ENCODE peak calls at places on chromosomes 5 and 9, in eight cellular contexts. U, K, G, D, X, C, B and W are unnamed samples.
A peak's percentile ranks its signal among the peaks of the same experiment; 100 is the strongest.

GRCh38 chr9:37747271-37747753 is 6.3 kb upstream of the TRMT10B start:
- DNase-seq in U (peak; percentile 72), K (peak; percentile 65), G (no peak), D (no peak), X (peak; percentile 38), C (peak; percentile 82), B (peak; percentile 51), W (no peak)

GRCh38 chr5:81605299-81605698 is 145.6 kb downstream of the SSBP2 start:
- DNase-seq in U (no peak), K (no peak), G (no peak), D (no peak), X (no peak), C (no peak), B (no peak), W (no peak)

GRCh38 chr9:92607773-92608172 is 62.2 kb downstream of the IPPK start:
- DNase-seq in U (no peak), K (no peak), G (no peak), D (no peak), X (no peak), C (no peak), B (no peak), W (no peak)

GRCh38 chr5:9474241-9475002 is 71.5 kb downstream of the SEMA5A start:
- DNase-seq in U (no peak), K (no peak), G (no peak), D (no peak), X (no peak), C (no peak), B (no peak), W (no peak)

GRCh38 chr9:79610019-79610760 is 38.4 kb downstream of the TLE4 start:
- DNase-seq in U (no peak), K (no peak), G (no peak), D (no peak), X (no peak), C (no peak), B (no peak), W (no peak)

GRCh38 chr9:128920381-128921058 is at the start of gene PHYHD1:
- DNase-seq in U (no peak), K (no peak), G (no peak), D (peak; percentile 54), X (peak; percentile 64), C (no peak), B (peak; percentile 76), W (peak; percentile 77)

GRCh38 chr9:86859966-86860365 is 87.3 kb downstream of the GAS1 start:
- DNase-seq in U (no peak), K (no peak), G (no peak), D (no peak), X (no peak), C (peak; percentile 8), B (no peak), W (no peak)

GRCh38 chr5:19837536-19838179 is 150.3 kb downstream of the CDH18 start:
- DNase-seq in U (no peak), K (no peak), G (no peak), D (no peak), X (no peak), C (no peak), B (no peak), W (no peak)

GRCh38 chr5:95238560-95239325 is 46.2 kb downstream of the MCTP1 start:
- DNase-seq in U (peak; percentile 6), K (no peak), G (no peak), D (no peak), X (no peak), C (no peak), B (no peak), W (no peak)

GRCh38 chr9:116000748-116001329 is 152.8 kb upstream of the PAPPA start:
- DNase-seq in U (peak; percentile 60), K (no peak), G (no peak), D (no peak), X (no peak), C (peak; percentile 73), B (no peak), W (no peak)

GRCh38 chr5:118115791-118116190 is 872.6 kb downstream of the DTWD2 start:
- DNase-seq in U (no peak), K (no peak), G (no peak), D (no peak), X (no peak), C (no peak), B (no peak), W (no peak)

GRCh38 chr5:147483961-147484707 is 25.7 kb downstream of the DPYSL3 start:
- DNase-seq in U (peak; percentile 73), K (peak; percentile 51), G (peak; percentile 75), D (peak; percentile 49), X (peak; percentile 87), C (no peak), B (peak; percentile 49), W (peak; percentile 24)
- H3K4me1 ChIP-seq in U (peaks cover 4% of the 10 kb centered on the region), K (peaks cover 2% of the 10 kb centered on the region), G (peaks cover 11% of the 10 kb centered on the region), D (no peaks in the 10 kb centered on the region), X (peaks cover 18% of the 10 kb centered on the region), C (peaks cover 71% of the 10 kb centered on the region), B (peaks cover 1% of the 10 kb centered on the region), W (peaks cover 54% of the 10 kb centered on the region)

GRCh38 chr5:175729829-175730277 is 72.0 kb downstream of the HRH2 start:
- DNase-seq in U (peak; percentile 93), K (peak; percentile 94), G (peak; percentile 96), D (peak; percentile 69), X (peak; percentile 93), C (peak; percentile 98), B (peak; percentile 93), W (peak; percentile 51)
- TF ChIP-seq CTCF in U (peak; percentile 99), K (peak; percentile 80), G (peak; percentile 98), D (peak; percentile 86), X (peak; percentile 95), C (peak; percentile 100), B (peak; percentile 94), W (peak; percentile 86)

GRCh38 chr9:113592806-113593575 is 129.5 kb downstream of the RGS3 start:
- DNase-seq in U (no peak), K (no peak), G (no peak), D (no peak), X (no peak), C (no peak), B (no peak), W (no peak)
- H3K4me1 ChIP-seq in U (peaks cover 21% of the 10 kb centered on the region), K (no peaks in the 10 kb centered on the region), G (peaks cover 44% of the 10 kb centered on the region), D (no peaks in the 10 kb centered on the region), X (peaks cover 8% of the 10 kb centered on the region), C (peaks cover 20% of the 10 kb centered on the region), B (peaks cover 30% of the 10 kb centered on the region), W (peaks cover 81% of the 10 kb centered on the region)

DNA sequence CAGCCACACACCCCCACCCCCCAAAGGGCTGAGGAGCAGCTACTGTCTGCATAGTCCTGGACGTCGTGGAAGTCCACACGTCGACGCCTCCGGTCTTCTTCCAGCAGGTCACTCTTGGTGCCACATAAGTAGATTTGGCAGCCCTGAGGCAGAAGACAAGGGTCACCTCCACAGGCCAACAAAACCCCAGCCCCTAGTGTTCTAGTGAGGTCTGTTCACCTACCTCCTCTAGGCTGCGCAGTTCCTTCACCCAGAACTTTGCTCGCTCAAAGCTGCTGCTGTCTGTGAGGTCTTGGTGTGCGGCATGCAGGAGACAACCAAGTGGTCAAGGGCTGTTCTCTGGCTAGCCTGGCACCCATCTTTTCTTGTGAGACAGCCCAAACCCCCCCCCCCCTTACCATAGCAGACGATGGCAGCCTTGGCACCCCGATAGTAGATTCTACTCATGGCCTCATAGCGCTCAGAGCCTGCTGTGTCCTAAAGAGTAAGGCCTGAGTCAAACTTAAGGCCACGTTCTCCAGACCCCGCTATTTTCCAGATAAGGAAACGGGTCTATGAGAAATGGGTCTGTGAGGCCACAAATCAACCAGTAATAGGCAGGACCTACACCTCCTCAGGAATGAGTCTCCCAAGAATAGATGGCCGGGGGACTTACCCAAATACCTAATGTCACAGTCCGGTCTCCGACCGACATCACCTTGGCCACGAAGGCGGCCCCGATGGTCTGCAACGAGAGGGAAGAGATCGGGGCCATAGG is 987 bp downstream of the RAB24 start:
- DNase-seq in U (no peak), K (no peak), G (peak; percentile 77), D (no peak), X (no peak), C (peak; percentile 56), B (no peak), W (no peak)
- TF ChIP-seq CTCF in U (no peak), K (no peak), G (no peak), D (no peak), X (no peak), C (peak; percentile 18), B (no peak), W (no peak)